ENCODE peak calls at places on chromosomes 13 and 19, in eight cellular contexts. E is GM12891, L is dermis microvascular lymphatic vessel endothelial cell, R is NCI-H345, G is GM12865, H is cerebellar cortex, F is ovary, M is EL. T is an unnamed sample.

GRCh38 chr19:29479941-29480340 is 45.9 kb upstream of the VSTM2B start:
- DNase-seq in M (no peak), G (no peak), R (no peak), L (no peak), F (no peak), H (no peak), E (no peak), T (no peak)

GRCh38 chr13:28052945-28053344 is 47.4 kb downstream of the FLT3 start:
- DNase-seq in G (no peak), H (no peak), R (no peak), F (no peak), M (no peak), E (no peak), L (no peak), T (no peak)

GRCh38 chr19:11578342-11579142 is 1.1 kb upstream of the ACP5 start:
- DNase-seq in H (no peak), L (peak), R (no peak), F (peak), G (peak), E (peak), M (no peak), T (no peak)

GRCh38 chr13:43758834-43759233 is 27.9 kb downstream of the ENOX1 start:
- DNase-seq in R (no peak), H (no peak), F (no peak), E (peak), L (no peak), G (peak), M (no peak), T (no peak)

GRCh38 chr19:41531438-41532311 is 44.3 kb upstream of the CEACAM21 start:
- DNase-seq in L (peak), H (no peak), F (peak), R (no peak), M (peak), G (peak), E (peak), T (no peak)

GRCh38 chr19:12880551-12881171 is 588 bp downstream of the DNASE2 start:
- DNase-seq in E (no peak), G (peak), F (peak), R (no peak), L (no peak), M (peak), H (peak), T (peak)

GRCh38 chr13:51318015-51318414 is 21.5 kb upstream of the SERPINE3 start:
- DNase-seq in R (no peak), E (no peak), M (no peak), F (no peak), G (no peak), H (no peak), L (no peak), T (no peak)

GRCh38 chr19:34825212-34825611 is 52.2 kb upstream of the ZNF599 start:
- DNase-seq in G (no peak), F (no peak), M (no peak), H (no peak), R (no peak), L (no peak), E (no peak), T (no peak)

GRCh38 chr13:98349731-98350305 is 172.7 kb upstream of the RNF113B start:
- DNase-seq in L (peak), G (no peak), R (no peak), E (no peak), H (peak), M (no peak), F (no peak), T (no peak)

GRCh38 chr19:55228015-55228391 is 560 bp downstream of the TMEM86B start:
- DNase-seq in E (no peak), F (no peak), L (no peak), G (no peak), M (no peak), H (no peak), R (no peak), T (no peak)

GRCh38 chr19:57665261-57665806 is 3.4 kb upstream of the ZSCAN4 start:
- DNase-seq in M (no peak), R (no peak), G (no peak), F (no peak), L (no peak), H (no peak), E (no peak), T (no peak)

GRCh38 chr13:109647046-109647445 is 139.3 kb downstream of the IRS2 start:
- DNase-seq in F (no peak), E (no peak), G (no peak), L (no peak), M (peak), R (no peak), H (no peak), T (no peak)

GRCh38 chr13:29925457-29925856 is 75.0 kb upstream of the UBL3 start:
- DNase-seq in L (peak), R (peak), G (no peak), H (no peak), M (peak), E (no peak), F (peak), T (no peak)

GRCh38 chr19:480016-480855 is 16.1 kb upstream of the MADCAM1 start:
- DNase-seq in H (peak), G (no peak), M (no peak), L (peak), E (no peak), F (peak), R (peak), T (peak)

GRCh38 chr19:42066075-42066754 is 3.8 kb downstream of the GRIK5 start:
- DNase-seq in M (peak), G (peak), H (peak), F (no peak), E (no peak), R (peak), L (no peak), T (peak)

GRCh38 chr19:33613601-33614000 is 8.2 kb upstream of the CHST8 start:
- DNase-seq in M (no peak), R (no peak), L (no peak), E (no peak), G (no peak), F (no peak), H (no peak), T (no peak)

GRCh38 chr13:76638882-76639281 is 247.3 kb downstream of the KCTD12 start:
- DNase-seq in F (no peak), E (no peak), R (no peak), L (no peak), H (no peak), G (no peak), M (no peak), T (no peak)

GRCh38 chr13:29713841-29714240 is 118.4 kb upstream of the SLC7A1 start:
- DNase-seq in H (no peak), G (peak), L (peak), F (no peak), M (peak), E (no peak), R (no peak), T (no peak)

T was measured in G401.